ENCODE peak calls at places on chromosomes 7 and 10, in ten cellular contexts. F is CD8-positive, alpha-beta T cell; T is aorta; W is Karpas-422; J is sigmoid colon; M is ovary; Z is endothelial cell of umbilical vein; S is IMR-90; H is PC-3; I is astrocyte. N is an unnamed sample.

GRCh38 chr7:113159746-113160339 is 41.5 kb upstream of the SMIM30 start:
- DNase-seq in Z (peak; percentile 6), M (no peak), W (peak; percentile 82), F (no peak), I (no peak), H (peak; percentile 38), J (no peak), S (peak; percentile 45), T (no peak), N (peak; percentile 41)

GRCh38 chr7:103068429-103069403 is 5.9 kb downstream of the FBXL13 start:
- DNase-seq in J (no peak), F (no peak), M (no peak), S (no peak), I (no peak), T (no peak), H (no peak), Z (no peak), W (no peak), N (no peak)

GRCh38 chr7:76155938-76156337 is 45.8 kb upstream of the SRRM3 start:
- DNase-seq in I (no peak), S (peak; percentile 56), T (no peak), F (no peak), W (no peak), Z (no peak), J (peak; percentile 75), M (no peak), H (no peak), N (no peak)

GRCh38 chr7:74283858-74284447 is 5.3 kb upstream of the CLIP2 start:
- DNase-seq in I (no peak), S (peak; percentile 55), W (no peak), H (no peak), Z (no peak), M (no peak), T (no peak), F (no peak), J (no peak), N (no peak)

GRCh38 chr10:75672842-75673241 is 241.4 kb downstream of the LRMDA start:
- DNase-seq in I (peak; percentile 41), S (peak; percentile 5), W (no peak), T (no peak), J (no peak), H (no peak), M (no peak), Z (no peak), F (no peak), N (no peak)

GRCh38 chr7:70466725-70467364 is 665.1 kb upstream of the GALNT17 start:
- DNase-seq in J (no peak), F (no peak), M (no peak), H (no peak), W (no peak), Z (no peak), I (no peak), T (no peak), S (no peak), N (no peak)

GRCh38 chr10:44627591-44628354 is 242.9 kb upstream of the CXCL12 start:
- DNase-seq in T (no peak), I (peak; percentile 74), F (no peak), J (no peak), H (peak; percentile 82), Z (no peak), W (no peak), M (no peak), S (peak; percentile 68), N (no peak)

GRCh38 chr7:128815289-128815938 is 14.8 kb upstream of the FLNC start:
- DNase-seq in I (no peak), Z (no peak), J (no peak), T (no peak), S (no peak), H (no peak), M (no peak), F (no peak), W (no peak), N (no peak)

GRCh38 chr7:44394112-44394447 is 68.7 kb upstream of the CAMK2B start:
- DNase-seq in T (no peak), F (no peak), W (no peak), S (no peak), I (no peak), J (no peak), Z (no peak), H (no peak), M (no peak), N (no peak)

GRCh38 chr7:19754521-19755116 is 18.8 kb downstream of the TMEM196 start:
- DNase-seq in T (no peak), I (no peak), H (peak; percentile 88), J (no peak), F (no peak), M (no peak), Z (peak; percentile 75), W (peak; percentile 82), S (peak; percentile 12), N (peak; percentile 29)

GRCh38 chr10:51074238-51075028 is at the start of gene PRKG1:
- DNase-seq in F (no peak), J (peak; percentile 92), Z (peak; percentile 66), T (peak; percentile 93), S (peak; percentile 85), H (peak; percentile 97), M (peak; percentile 68), I (peak; percentile 50), W (no peak), N (no peak)

GRCh38 chr10:51073461-51074237 is 638 bp upstream of the PRKG1 start:
- DNase-seq in H (peak; percentile 74), I (peak; percentile 5), F (no peak), J (peak; percentile 78), W (no peak), S (peak; percentile 31), T (peak; percentile 81), Z (no peak), M (peak; percentile 35), N (no peak)

GRCh38 chr10:51077507-51077906 is 3.2 kb downstream of the PRKG1 start:
- DNase-seq in F (no peak), S (no peak), H (peak; percentile 50), M (no peak), W (no peak), T (no peak), I (no peak), Z (no peak), J (no peak), N (no peak)

GRCh38 chr10:51075802-51076201 is 1.5 kb downstream of the PRKG1 start:
- DNase-seq in W (no peak), I (no peak), Z (no peak), M (no peak), H (no peak), S (no peak), F (no peak), T (no peak), J (no peak), N (no peak)

DNA sequence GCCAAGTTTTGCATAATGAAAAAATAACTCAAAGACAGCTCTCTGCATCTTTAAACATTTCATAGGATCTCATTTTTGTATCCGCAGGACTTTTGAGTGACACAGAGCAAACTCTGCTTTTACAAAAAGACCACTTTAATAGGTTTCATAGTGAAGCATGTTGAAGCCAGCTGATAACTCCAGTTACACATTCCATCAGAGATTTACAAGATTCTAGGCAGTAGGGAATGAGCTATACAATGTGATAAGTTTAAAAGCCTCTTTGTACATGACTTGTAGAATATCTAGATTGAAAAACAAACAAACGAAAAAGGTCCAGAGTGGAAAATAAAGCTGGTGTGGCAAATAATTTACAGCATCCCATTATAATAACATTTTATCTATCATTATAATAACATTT is 2.2 kb downstream of the PRKG1 start:
- DNase-seq in J (no peak), T (no peak), Z (no peak), I (no peak), S (no peak), H (no peak), F (no peak), M (no peak), W (no peak), N (no peak)
- H3K4me3 ChIP-seq in J (peak overlapping the region; percentile 68), T (peak overlapping the region; percentile 82), Z (no peak overlapping the region), I (no peak overlapping the region), S (no peak overlapping the region), H (no peak overlapping the region), F (no peak overlapping the region), M (peak overlapping the region; percentile 84), W (no peak overlapping the region), N (no peak overlapping the region)

GRCh38 chr10:91700788-91701444 is 68.0 kb upstream of the PPP1R3C start:
- DNase-seq in H (peak; percentile 77), I (peak; percentile 74), S (peak; percentile 81), M (no peak), Z (peak; percentile 45), F (no peak), J (no peak), T (no peak), W (no peak), N (no peak)
- H3K4me1 ChIP-seq in H (peaks cover 9% of the 10 kb centered on the region), I (peaks cover 9% of the 10 kb centered on the region), S (peaks cover 4% of the 10 kb centered on the region), M (no peaks in the 10 kb centered on the region), Z (no peaks in the 10 kb centered on the region), F (no peaks in the 10 kb centered on the region), J (no peaks in the 10 kb centered on the region), T (peaks cover 5% of the 10 kb centered on the region), W (no peaks in the 10 kb centered on the region), N (no peaks in the 10 kb centered on the region)

GRCh38 chr10:80164596-80164995 is 32.1 kb downstream of the PLAC9 start:
- DNase-seq in S (no peak), W (no peak), T (peak; percentile 11), Z (no peak), J (no peak), H (no peak), F (no peak), M (no peak), I (no peak), N (no peak)

GRCh38 chr10:80166581-80167470 is 34.3 kb downstream of the PLAC9 start:
- DNase-seq in W (no peak), J (peak; percentile 63), I (no peak), T (peak; percentile 75), S (no peak), H (no peak), M (no peak), Z (no peak), F (no peak), N (no peak)

GRCh38 chr10:80167471-80167870 is 34.9 kb downstream of the PLAC9 start:
- DNase-seq in T (peak; percentile 76), Z (no peak), W (no peak), F (no peak), S (no peak), H (no peak), I (no peak), J (peak; percentile 63), M (no peak), N (no peak)

GRCh38 chr10:80163741-80164341 is 31.3 kb downstream of the PLAC9 start:
- DNase-seq in H (peak; percentile 100), T (peak; percentile 77), Z (peak; percentile 48), S (peak; percentile 90), J (no peak), M (no peak), I (peak; percentile 76), F (no peak), W (no peak), N (no peak)

DNA sequence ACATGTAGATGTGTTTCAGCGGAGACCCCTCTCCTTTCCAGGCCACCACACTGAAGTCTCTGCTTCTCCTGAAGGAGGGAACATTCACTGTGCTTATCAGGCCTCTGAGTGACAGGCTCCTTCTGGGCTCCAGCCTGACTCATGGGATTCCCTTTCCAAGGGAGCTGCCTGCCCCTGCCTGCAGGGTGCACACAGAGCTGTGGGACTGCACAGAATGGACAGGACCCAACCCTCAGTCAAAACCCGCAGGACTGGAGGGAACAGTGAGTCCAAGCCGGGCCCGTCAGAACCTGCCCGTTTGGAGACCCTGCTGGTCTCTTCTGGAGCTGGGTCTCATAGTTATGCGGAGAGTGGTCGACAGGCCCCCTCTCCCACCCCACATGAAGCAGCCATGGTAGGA is 32.6 kb downstream of the PLAC9 start:
- DNase-seq in J (peak; percentile 59), T (peak; percentile 71), I (peak; percentile 41), H (peak; percentile 93), F (no peak), W (no peak), Z (no peak), M (no peak), S (peak; percentile 67), N (no peak)
- H3K4me3 ChIP-seq in J (no peak overlapping the region), T (no peak overlapping the region), I (no peak overlapping the region), H (no peak overlapping the region), F (no peak overlapping the region), W (no peak overlapping the region), Z (no peak overlapping the region), M (no peak overlapping the region), S (no peak overlapping the region), N (no peak overlapping the region)

GRCh38 chr10:22710139-22710745 is 4.1 kb downstream of the PIP4K2A start:
- DNase-seq in M (no peak), F (no peak), Z (no peak), T (no peak), W (no peak), S (no peak), H (no peak), I (no peak), J (no peak), N (no peak)
- H3K4me1 ChIP-seq in M (no peaks in the 10 kb centered on the region), F (peaks cover 69% of the 10 kb centered on the region), Z (peaks cover 17% of the 10 kb centered on the region), T (peaks cover 5% of the 10 kb centered on the region), W (peaks cover 21% of the 10 kb centered on the region), S (no peaks in the 10 kb centered on the region), H (peaks cover 13% of the 10 kb centered on the region), I (peaks cover 15% of the 10 kb centered on the region), J (peaks cover 36% of the 10 kb centered on the region), N (peaks cover 32% of the 10 kb centered on the region)

N was measured in OCI-LY7.